ENCODE peak calls at places on chromosomes 6 and 20, in seven cellular contexts. M, U, V, G, X, P and T are unnamed samples.

GRCh38 chr20:59994697-59995122 is 36.5 kb downstream of the CDH26 start:
- DNase-seq in M (no peak), U (no peak), V (peak; percentile 5), G (no peak), X (peak; percentile 63), P (peak; percentile 5), T (no peak)

GRCh38 chr6:157332813-157333212 is 9.5 kb upstream of the TMEM242 start:
- DNase-seq in M (no peak), U (no peak), V (no peak), G (no peak), X (no peak), P (no peak), T (peak; percentile 25)

GRCh38 chr6:117463762-117464665 is 18.5 kb upstream of the DCBLD1 start:
- DNase-seq in M (no peak), U (no peak), V (peak; percentile 36), G (no peak), X (no peak), P (peak; percentile 79), T (no peak)

GRCh38 chr20:10225439-10226080 is 6.9 kb downstream of the SNAP25 start:
- DNase-seq in M (no peak), U (no peak), V (no peak), G (no peak), X (peak; percentile 11), P (no peak), T (no peak)

GRCh38 chr6:12555267-12555666 is 161.3 kb upstream of the PHACTR1 start:
- DNase-seq in M (no peak), U (no peak), V (no peak), G (no peak), X (no peak), P (peak; percentile 81), T (no peak)

GRCh38 chr6:17705778-17706579 is 746 bp downstream of the NUP153 start:
- DNase-seq in M (peak; percentile 41), U (peak; percentile 85), V (peak; percentile 75), G (peak; percentile 87), X (peak; percentile 60), P (peak; percentile 61), T (peak; percentile 89)

GRCh38 chr6:157779705-157780604 is 43.1 kb upstream of the SNX9 start:
- DNase-seq in M (no peak), U (no peak), V (no peak), G (no peak), X (no peak), P (peak; percentile 60), T (no peak)

GRCh38 chr20:21102252-21102609 is 3.9 kb downstream of the LINC00237 start:
- DNase-seq in M (no peak), U (peak; percentile 28), V (no peak), G (no peak), X (peak; percentile 33), P (no peak), T (no peak)

GRCh38 chr20:35886537-35886936 is 67.8 kb downstream of the SCAND1 start:
- DNase-seq in M (no peak), U (no peak), V (no peak), G (no peak), X (no peak), P (no peak), T (no peak)

GRCh38 chr6:133894795-133895401 is 6.0 kb downstream of the TCF21 start:
- DNase-seq in M (no peak), U (no peak), V (no peak), G (no peak), X (no peak), P (peak; percentile 74), T (no peak)

GRCh38 chr6:156767603-156768467 is 9.3 kb upstream of the ARID1B start:
- DNase-seq in M (no peak), U (no peak), V (no peak), G (no peak), X (no peak), P (no peak), T (no peak)

GRCh38 chr20:3670511-3670910 is 7.3 kb upstream of the GFRA4 start:
- DNase-seq in M (no peak), U (no peak), V (no peak), G (no peak), X (no peak), P (no peak), T (no peak)

GRCh38 chr20:57656821-57657536 is 36.8 kb upstream of the ZBP1 start:
- DNase-seq in M (no peak), U (no peak), V (no peak), G (no peak), X (peak; percentile 1), P (no peak), T (peak; percentile 15)

GRCh38 chr20:22524393-22525015 is 59.9 kb downstream of the FOXA2 start:
- DNase-seq in M (no peak), U (no peak), V (no peak), G (no peak), X (no peak), P (no peak), T (no peak)

GRCh38 chr6:35050291-35050987 is 90.7 kb downstream of the TCP11 start:
- DNase-seq in M (no peak), U (no peak), V (no peak), G (no peak), X (no peak), P (no peak), T (peak; percentile 37)